ENCODE peak calls at places on chromosome 15, in nine cellular contexts. O, N, V, E, S, T, Y, D and H are unnamed samples.

GRCh38 chr15:91228391-91228790 is 128.3 kb downstream of the SV2B start:
- DNase-seq in O (no peak), N (no peak), V (no peak), E (no peak), S (no peak), T (no peak), Y (no peak), D (no peak), H (no peak)

GRCh38 chr15:92944946-92945521 is 44.9 kb downstream of the CHD2 start:
- DNase-seq in O (no peak), N (no peak), V (no peak), E (no peak), S (no peak), T (no peak), Y (no peak), D (no peak), H (no peak)

GRCh38 chr15:59953392-59953883 is 50.7 kb upstream of the FOXB1 start:
- DNase-seq in O (no peak), N (no peak), V (no peak), E (no peak), S (no peak), T (no peak), Y (no peak), D (no peak), H (no peak)

GRCh38 chr15:42154576-42155355 is 1.7 kb downstream of the PLA2G4F start:
- DNase-seq in O (no peak), N (no peak), V (no peak), E (no peak), S (no peak), T (peak; percentile 24), Y (no peak), D (no peak), H (no peak)

GRCh38 chr15:74823324-74823723 is 3.1 kb upstream of the CPLX3 start:
- DNase-seq in O (no peak), N (no peak), V (no peak), E (no peak), S (no peak), T (no peak), Y (no peak), D (peak; percentile 11), H (no peak)

GRCh38 chr15:66041276-66041675 is 172.0 kb downstream of the RAB11A start:
- DNase-seq in O (no peak), N (no peak), V (no peak), E (no peak), S (no peak), T (no peak), Y (no peak), D (no peak), H (no peak)

GRCh38 chr15:33907326-33907725 is 61.0 kb upstream of the CHRM5 start:
- DNase-seq in O (no peak), N (no peak), V (no peak), E (no peak), S (no peak), T (no peak), Y (no peak), D (no peak), H (no peak)

GRCh38 chr15:56929389-56929788 is 10.9 kb downstream of the TCF12 start:
- DNase-seq in O (no peak), N (no peak), V (peak; percentile 31), E (no peak), S (no peak), T (no peak), Y (peak; percentile 78), D (peak; percentile 75), H (no peak)

GRCh38 chr15:32855942-32856341 is 138.1 kb downstream of the GREM1 start:
- DNase-seq in O (no peak), N (no peak), V (no peak), E (no peak), S (no peak), T (no peak), Y (peak; percentile 97), D (peak; percentile 94), H (no peak)

GRCh38 chr15:42137461-42138261 is 18.8 kb downstream of the PLA2G4F start:
- DNase-seq in O (peak; percentile 43), N (peak; percentile 55), V (peak; percentile 59), E (peak; percentile 61), S (no peak), T (no peak), Y (peak; percentile 70), D (peak; percentile 81), H (peak; percentile 54)

GRCh38 chr15:48696627-48697312 is 51.3 kb upstream of the FBN1 start:
- DNase-seq in O (no peak), N (no peak), V (peak; percentile 18), E (no peak), S (no peak), T (no peak), Y (peak; percentile 67), D (peak; percentile 34), H (no peak)

GRCh38 chr15:91855241-91855640 is 1.7 kb downstream of the SLCO3A1 start:
- DNase-seq in O (no peak), N (no peak), V (no peak), E (no peak), S (no peak), T (no peak), Y (no peak), D (no peak), H (no peak)

GRCh38 chr15:69314174-69314573 is 15.5 kb downstream of the PAQR5 start:
- DNase-seq in O (peak; percentile 39), N (no peak), V (no peak), E (peak; percentile 10), S (no peak), T (no peak), Y (no peak), D (no peak), H (no peak)

GRCh38 chr15:39710681-39711080 is 72.0 kb downstream of the FSIP1 start:
- DNase-seq in O (no peak), N (no peak), V (no peak), E (no peak), S (no peak), T (no peak), Y (no peak), D (peak; percentile 15), H (no peak)

GRCh38 chr15:65041787-65042186 is 3.4 kb upstream of the SLC51B start:
- DNase-seq in O (no peak), N (no peak), V (no peak), E (no peak), S (no peak), T (no peak), Y (no peak), D (no peak), H (no peak)

GRCh38 chr15:50261979-50262378 is 3.5 kb downstream of the HDC start:
- DNase-seq in O (no peak), N (no peak), V (peak; percentile 78), E (no peak), S (no peak), T (no peak), Y (no peak), D (no peak), H (no peak)
- TF ChIP-seq CTCF in O (no peak), N (no peak), V (peak; percentile 40), E (no peak), S (no peak), T (no peak), Y (no peak), D (no peak), H (no peak)

GRCh38 chr15:50681467-50681866 is 5.1 kb downstream of the TRPM7 start:
- DNase-seq in O (no peak), N (no peak), V (no peak), E (no peak), S (no peak), T (no peak), Y (no peak), D (no peak), H (no peak)

GRCh38 chr15:50685976-50686467 is 575 bp downstream of the TRPM7 start:
- DNase-seq in O (no peak), N (peak; percentile 79), V (peak; percentile 79), E (peak; percentile 80), S (no peak), T (peak; percentile 88), Y (peak; percentile 71), D (peak; percentile 37), H (peak; percentile 76)

GRCh38 chr15:50686468-50687301 is at the start of gene TRPM7:
- DNase-seq in O (peak; percentile 89), N (peak; percentile 93), V (peak; percentile 94), E (peak; percentile 91), S (peak; percentile 66), T (peak; percentile 99), Y (peak; percentile 98), D (peak; percentile 80), H (peak; percentile 90)

GRCh38 chr15:50687302-50687902 is 805 bp upstream of the TRPM7 start:
- DNase-seq in O (no peak), N (no peak), V (no peak), E (no peak), S (no peak), T (no peak), Y (no peak), D (no peak), H (no peak)

DNA sequence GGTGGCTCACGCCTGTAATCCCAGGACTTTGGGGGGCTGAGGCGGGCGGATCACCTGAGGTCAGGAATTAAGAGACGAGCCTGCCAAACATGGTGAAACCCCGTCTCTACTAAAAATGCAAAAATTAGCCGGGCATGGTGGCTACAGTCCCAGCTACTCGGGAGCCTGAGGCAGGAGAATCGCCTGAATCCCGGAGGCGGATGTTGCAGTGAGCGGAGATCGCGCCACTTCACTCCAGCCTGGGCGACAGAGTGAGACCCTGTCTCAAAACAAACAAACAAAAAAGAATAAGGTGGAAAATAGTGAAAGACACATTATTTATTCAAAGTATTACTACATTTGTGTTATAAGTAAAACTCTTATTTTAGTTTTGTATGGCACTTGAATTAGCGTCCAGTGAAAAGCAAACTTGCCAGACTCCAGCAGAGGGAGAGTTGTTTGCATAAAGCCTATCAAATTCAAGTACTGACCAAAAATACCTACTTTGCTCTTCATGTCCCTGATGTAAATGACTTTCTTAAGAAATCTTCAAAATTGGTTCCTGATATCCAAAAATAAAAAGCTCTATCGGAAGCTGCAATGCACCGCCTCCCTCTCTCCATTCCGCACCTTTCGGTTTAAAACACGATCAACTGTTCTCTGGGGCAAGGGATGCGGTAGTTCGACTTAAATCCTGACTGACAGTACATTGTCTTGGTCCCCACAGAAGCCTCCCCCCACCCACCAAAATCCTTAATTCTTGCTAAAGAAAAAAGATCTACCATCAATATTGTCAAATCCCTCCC is 1.2 kb downstream of the TRPM7 start:
- DNase-seq in O (no peak), N (peak; percentile 4), V (peak; percentile 21), E (no peak), S (no peak), T (no peak), Y (peak; percentile 21), D (peak; percentile 2), H (no peak)
- TF ChIP-seq CTCF in O (no peak), N (no peak), V (no peak), E (no peak), S (no peak), T (no peak), Y (no peak), D (no peak), H (peak; percentile 22)

GRCh38 chr15:78396186-78396814 is 41.7 kb upstream of the IREB2 start:
- DNase-seq in O (peak; percentile 49), N (no peak), V (no peak), E (no peak), S (no peak), T (no peak), Y (no peak), D (no peak), H (no peak)
- TF ChIP-seq CTCF in O (no peak), N (no peak), V (no peak), E (no peak), S (no peak), T (no peak), Y (no peak), D (no peak), H (no peak)

GRCh38 chr15:85800460-85801123 is 5.9 kb upstream of the KLHL25 start:
- DNase-seq in O (no peak), N (no peak), V (no peak), E (no peak), S (peak; percentile 67), T (no peak), Y (peak; percentile 75), D (peak; percentile 93), H (no peak)
- TF ChIP-seq CTCF in O (peak; percentile 65), N (no peak), V (no peak), E (no peak), S (peak; percentile 52), T (no peak), Y (no peak), D (peak; percentile 40), H (no peak)